ENCODE peak calls at places on chromosomes 11 and 22, in seven cellular contexts. I is astrocyte of the cerebellum; Q is neuronal stem cell; P is esophagus squamous epithelium; X is activated naive CD4-positive, alpha-beta T cell treated with Interleukin-2 at 50 U/mL for 16 hours; S is HTR-8/SVneo; N is dorsolateral prefrontal cortex. U is an unnamed sample.

GRCh38 chr22:25069758-25070461 is 117.4 kb downstream of the KIAA1671 start:
- DNase-seq in I (no peak), Q (no peak), P (no peak), X (peak), S (no peak), N (no peak), U (no peak)

GRCh38 chr11:113991170-113991569 is 16.3 kb downstream of the HTR3A start:
- DNase-seq in I (peak), Q (peak), P (no peak), X (no peak), S (no peak), N (no peak), U (peak)

GRCh38 chr22:48555606-48556005 is 1272.1 kb downstream of the BRD1 start:
- DNase-seq in I (no peak), Q (no peak), P (no peak), X (no peak), S (no peak), N (no peak), U (no peak)

GRCh38 chr11:100890779-100891178 is 203.7 kb downstream of the ARHGAP42 start:
- DNase-seq in I (peak), Q (no peak), P (no peak), X (no peak), S (peak), N (no peak), U (no peak)

GRCh38 chr11:19953909-19954308 is 206.4 kb downstream of the DBX1 start:
- DNase-seq in I (peak), Q (no peak), P (no peak), X (no peak), S (peak), N (no peak), U (peak)

GRCh38 chr22:45053571-45053970 is 43.8 kb upstream of the PHF21B start:
- DNase-seq in I (no peak), Q (no peak), P (no peak), X (no peak), S (no peak), N (no peak), U (no peak)

GRCh38 chr11:128506999-128507591 is 80.3 kb downstream of the ETS1 start:
- DNase-seq in I (peak), Q (no peak), P (peak), X (peak), S (no peak), N (peak), U (no peak)

GRCh38 chr22:24937114-24937513 is 9.4 kb downstream of the LHFPL7 start:
- DNase-seq in I (no peak), Q (no peak), P (no peak), X (no peak), S (no peak), N (no peak), U (peak)

GRCh38 chr11:2515401-2516275 is 70.8 kb downstream of the KCNQ1 start:
- DNase-seq in I (no peak), Q (no peak), P (no peak), X (peak), S (no peak), N (peak), U (no peak)

GRCh38 chr11:67291481-67292381 is 2.6 kb downstream of the ANKRD13D start:
- DNase-seq in I (no peak), Q (no peak), P (no peak), X (no peak), S (no peak), N (no peak), U (no peak)

GRCh38 chr22:37501176-37501609 is 15.0 kb upstream of the MFNG start:
- DNase-seq in I (no peak), Q (no peak), P (no peak), X (no peak), S (no peak), N (no peak), U (no peak)

GRCh38 chr11:108733479-108734116 is 68.7 kb downstream of the DDX10 start:
- DNase-seq in I (peak), Q (no peak), P (no peak), X (peak), S (no peak), N (no peak), U (peak)

GRCh38 chr11:126335463-126335760 is 20.1 kb upstream of the ST3GAL4 start:
- DNase-seq in I (no peak), Q (no peak), P (no peak), X (no peak), S (no peak), N (peak), U (no peak)

GRCh38 chr22:47647720-47648119 is 885.3 kb downstream of the TBC1D22A start:
- DNase-seq in I (no peak), Q (no peak), P (no peak), X (no peak), S (no peak), N (no peak), U (no peak)

GRCh38 chr11:13225058-13226001 is 52.3 kb upstream of the BMAL1 start:
- DNase-seq in I (no peak), Q (no peak), P (no peak), X (no peak), S (no peak), N (no peak), U (peak)

GRCh38 chr22:41382098-41382578 is 396 bp downstream of the TEF start:
- DNase-seq in I (no peak), Q (no peak), P (peak), X (peak), S (peak), N (peak), U (peak)